ENCODE peak calls at places on chromosome 2, in five cellular contexts. B is A549; I is ELF-1; Y is activated CD4-positive, alpha-beta T cell treated with anti-CD3 and anti-CD28 coated beads, Interleukin-2, amount 50 U/mL, for 24 hours; Z is mammary epithelial cell. U is an unnamed sample.

GRCh38 chr2:9979977-9980376 is 28.5 kb downstream of the GRHL1 start:
- DNase-seq in B (no peak), I (no peak), Y (no peak), Z (no peak), U (no peak)

GRCh38 chr2:38598200-38598990 is 4.3 kb downstream of the HNRNPLL start:
- DNase-seq in B (no peak), I (no peak), Y (no peak), Z (no peak), U (no peak)

GRCh38 chr2:133266926-133267590 is 301.2 kb downstream of the NCKAP5 start:
- DNase-seq in B (peak; percentile 51), I (peak; percentile 6), Y (no peak), Z (peak; percentile 1), U (no peak)

GRCh38 chr2:54088191-54088634 is 27.2 kb upstream of the ACYP2 start:
- DNase-seq in B (no peak), I (peak; percentile 30), Y (no peak), Z (no peak), U (no peak)

GRCh38 chr2:130872276-130873125 is 35.8 kb downstream of the ARHGEF4 start:
- DNase-seq in B (no peak), I (no peak), Y (no peak), Z (no peak), U (no peak)

GRCh38 chr2:171316220-171316619 is 117.6 kb downstream of the METTL8 start:
- DNase-seq in B (no peak), I (peak; percentile 14), Y (no peak), Z (no peak), U (no peak)

GRCh38 chr2:224156436-224156835 is 117.3 kb upstream of the SERPINE2 start:
- DNase-seq in B (no peak), I (no peak), Y (no peak), Z (no peak), U (no peak)

GRCh38 chr2:43363086-43363485 is 136.7 kb upstream of the ZFP36L2 start:
- DNase-seq in B (no peak), I (no peak), Y (no peak), Z (no peak), U (no peak)